ENCODE peak calls at places on chromosomes 11 and 22, in four cellular contexts. One of them, this sample, is unnamed.

GRCh38 chr11:112847568-112847967 is 113.7 kb upstream of the NCAM1 start:
- DNase-seq in testis: no peak
- DNase-seq in right lobe of liver: no peak
- DNase-seq in heart left ventricle: no peak
- DNase-seq in this sample: no peak

GRCh38 chr11:117691501-117691900 is 105.5 kb downstream of the DSCAML1 start:
- DNase-seq in testis: no peak
- DNase-seq in right lobe of liver: no peak
- DNase-seq in heart left ventricle: no peak
- DNase-seq in this sample: no peak

GRCh38 chr11:74460481-74461154 is 6.7 kb downstream of the KCNE3 start:
- DNase-seq in testis: no peak
- DNase-seq in right lobe of liver: no peak
- DNase-seq in heart left ventricle: no peak
- DNase-seq in this sample: no peak

GRCh38 chr11:20275987-20276660 is 87.4 kb upstream of the HTATIP2 start:
- DNase-seq in testis: no peak
- DNase-seq in right lobe of liver: no peak
- DNase-seq in heart left ventricle: no peak
- DNase-seq in this sample: no peak

GRCh38 chr11:77136074-77136473 is 8.0 kb downstream of the MYO7A start:
- DNase-seq in testis: no peak
- DNase-seq in right lobe of liver: no peak
- DNase-seq in heart left ventricle: peak
- DNase-seq in this sample: no peak

GRCh38 chr11:2827256-2827655 is 58.3 kb downstream of the CDKN1C start:
- DNase-seq in testis: no peak
- DNase-seq in right lobe of liver: no peak
- DNase-seq in heart left ventricle: peak
- DNase-seq in this sample: no peak

GRCh38 chr11:59186130-59186594 is 14.2 kb downstream of the DTX4 start:
- DNase-seq in testis: peak
- DNase-seq in right lobe of liver: no peak
- DNase-seq in heart left ventricle: no peak
- DNase-seq in this sample: no peak

GRCh38 chr22:50474711-50475651 is at the start of gene SBF1:
- DNase-seq in testis: peak
- DNase-seq in right lobe of liver: peak
- DNase-seq in heart left ventricle: peak
- DNase-seq in this sample: no peak

GRCh38 chr11:116194156-116194904 is 578.5 kb downstream of the BUD13 start:
- DNase-seq in testis: no peak
- DNase-seq in right lobe of liver: no peak
- DNase-seq in heart left ventricle: no peak
- DNase-seq in this sample: no peak

GRCh38 chr11:78298216-78298860 is 109.6 kb downstream of the USP35 start:
- DNase-seq in testis: no peak
- DNase-seq in right lobe of liver: no peak
- DNase-seq in heart left ventricle: no peak
- DNase-seq in this sample: no peak

GRCh38 chr11:19670030-19670761 is 42.4 kb upstream of the NAV2 start:
- DNase-seq in testis: no peak
- DNase-seq in right lobe of liver: no peak
- DNase-seq in heart left ventricle: no peak
- DNase-seq in this sample: no peak

GRCh38 chr11:111456086-111456858 is 55.9 kb downstream of the BTG4 start:
- DNase-seq in testis: no peak
- DNase-seq in right lobe of liver: no peak
- DNase-seq in heart left ventricle: no peak
- DNase-seq in this sample: peak

GRCh38 chr11:78318733-78319132 is 98.9 kb downstream of the GAB2 start:
- DNase-seq in testis: no peak
- DNase-seq in right lobe of liver: no peak
- DNase-seq in heart left ventricle: no peak
- DNase-seq in this sample: no peak

GRCh38 chr11:61752117-61752924 is at the start of gene MYRF:
- DNase-seq in testis: peak
- DNase-seq in right lobe of liver: peak
- DNase-seq in heart left ventricle: peak
- DNase-seq in this sample: no peak
- TF ChIP-seq CTCF in testis: peak
- TF ChIP-seq CTCF in right lobe of liver: peak
- TF ChIP-seq CTCF in heart left ventricle: no peak
- TF ChIP-seq CTCF in this sample: no peak

GRCh38 chr11:65503923-65504670 is 5.3 kb downstream of the MALAT1 start:
- DNase-seq in testis: no peak
- DNase-seq in right lobe of liver: no peak
- DNase-seq in heart left ventricle: no peak
- DNase-seq in this sample: no peak
- TF ChIP-seq POLR2A in testis: no peak
- TF ChIP-seq POLR2A in right lobe of liver: no peak
- TF ChIP-seq POLR2A in heart left ventricle: peak
- TF ChIP-seq POLR2A in this sample: no peak

GRCh38 chr11:119892311-119892808 is 163.4 kb upstream of the NECTIN1 start:
- DNase-seq in testis: no peak
- DNase-seq in right lobe of liver: no peak
- DNase-seq in heart left ventricle: no peak
- DNase-seq in this sample: no peak
- TF ChIP-seq CTCF in testis: no peak
- TF ChIP-seq CTCF in right lobe of liver: no peak
- TF ChIP-seq CTCF in heart left ventricle: no peak
- TF ChIP-seq CTCF in this sample: no peak

GRCh38 chr22:40325315-40325714 is 21.0 kb upstream of the ADSL start:
- DNase-seq in testis: no peak
- DNase-seq in right lobe of liver: no peak
- DNase-seq in heart left ventricle: no peak
- DNase-seq in this sample: no peak
- TF ChIP-seq POLR2A in testis: no peak
- TF ChIP-seq POLR2A in right lobe of liver: no peak
- TF ChIP-seq POLR2A in heart left ventricle: no peak
- TF ChIP-seq POLR2A in this sample: no peak

GRCh38 chr22:22702874-22703570 is 58.6 kb downstream of the GGTLC2 start:
- DNase-seq in testis: no peak
- DNase-seq in right lobe of liver: peak
- DNase-seq in heart left ventricle: no peak
- DNase-seq in this sample: peak
- TF ChIP-seq CTCF in testis: no peak
- TF ChIP-seq CTCF in right lobe of liver: no peak
- TF ChIP-seq CTCF in heart left ventricle: no peak
- TF ChIP-seq CTCF in this sample: no peak

GRCh38 chr11:4388221-4388620 is 5.3 kb downstream of the TRIM21 start:
- DNase-seq in testis: no peak
- DNase-seq in right lobe of liver: no peak
- DNase-seq in heart left ventricle: no peak
- DNase-seq in this sample: no peak

GRCh38 chr11:4393209-4394196 is at the start of gene TRIM21:
- DNase-seq in testis: peak
- DNase-seq in right lobe of liver: peak
- DNase-seq in heart left ventricle: peak
- DNase-seq in this sample: no peak
- TF ChIP-seq POLR2A in testis: no peak
- TF ChIP-seq POLR2A in right lobe of liver: peak
- TF ChIP-seq POLR2A in heart left ventricle: peak
- TF ChIP-seq POLR2A in this sample: no peak

This sample was measured in vagina.